ENCODE peak calls at places on chromosomes 2 and 18, in six cellular contexts. A is CD8-positive, alpha-beta T cell; C is SHP77; U is HT1080; F is GM12865; N is epithelial cell of esophagus. V is an unnamed sample.

GRCh38 chr18:13403786-13404549 is 185.4 kb downstream of the LDLRAD4 start:
- DNase-seq in A (no peak), C (no peak), U (no peak), F (no peak), N (no peak), V (no peak)

GRCh38 chr2:201879986-201880385 is 73.6 kb downstream of the CDK15 start:
- DNase-seq in A (no peak), C (no peak), U (peak), F (no peak), N (no peak), V (no peak)

GRCh38 chr2:133862400-133862977 is 294.2 kb upstream of the NCKAP5 start:
- DNase-seq in A (no peak), C (no peak), U (peak), F (no peak), N (no peak), V (no peak)

GRCh38 chr2:238119756-238120462 is 18.6 kb upstream of the KLHL30 start:
- DNase-seq in A (no peak), C (no peak), U (no peak), F (peak), N (no peak), V (no peak)

GRCh38 chr2:197576631-197577030 is 60.8 kb downstream of the MOB4 start:
- DNase-seq in A (no peak), C (no peak), U (no peak), F (no peak), N (peak), V (no peak)

GRCh38 chr18:48932822-48933510 is 17.8 kb downstream of the SMAD7 start:
- DNase-seq in A (no peak), C (no peak), U (no peak), F (peak), N (no peak), V (no peak)

GRCh38 chr2:240335061-240335460 is 100.4 kb upstream of the GPC1 start:
- DNase-seq in A (no peak), C (no peak), U (no peak), F (no peak), N (no peak), V (no peak)

GRCh38 chr2:178246696-178247095 is 52.4 kb downstream of the OSBPL6 start:
- DNase-seq in A (no peak), C (no peak), U (no peak), F (no peak), N (no peak), V (no peak)

GRCh38 chr18:22543764-22544163 is 126.0 kb upstream of the CTAGE1 start:
- DNase-seq in A (no peak), C (no peak), U (no peak), F (no peak), N (peak), V (no peak)

GRCh38 chr2:202965810-202966454 is 48.7 kb upstream of the NBEAL1 start:
- DNase-seq in A (no peak), C (peak), U (peak), F (peak), N (peak), V (peak)

GRCh38 chr2:143473206-143473605 is 344.0 kb downstream of the ARHGAP15 start:
- DNase-seq in A (no peak), C (no peak), U (peak), F (no peak), N (peak), V (no peak)

GRCh38 chr2:192203876-192204275 is 9.1 kb upstream of the TMEFF2 start:
- DNase-seq in A (no peak), C (no peak), U (no peak), F (no peak), N (no peak), V (no peak)

GRCh38 chr2:43455735-43456642 is 139.8 kb downstream of the THADA start:
- DNase-seq in A (no peak), C (no peak), U (peak), F (peak), N (no peak), V (no peak)

GRCh38 chr2:102618452-102619413 is 620 bp upstream of the SLC9A2 start:
- DNase-seq in A (no peak), C (no peak), U (no peak), F (peak), N (no peak), V (no peak)

GRCh38 chr2:199302851-199303250 is 154.9 kb downstream of the SATB2 start:
- DNase-seq in A (no peak), C (no peak), U (no peak), F (no peak), N (no peak), V (no peak)

GRCh38 chr2:46198164-46198883 is 98.9 kb upstream of the EPAS1 start:
- DNase-seq in A (no peak), C (no peak), U (no peak), F (no peak), N (peak), V (no peak)

GRCh38 chr18:73646772-73647171 is 500.9 kb downstream of the FBXO15 start:
- DNase-seq in A (no peak), C (no peak), U (peak), F (no peak), N (peak), V (no peak)

GRCh38 chr2:5123597-5124196 is 568.5 kb upstream of the SOX11 start:
- DNase-seq in A (no peak), C (no peak), U (no peak), F (no peak), N (peak), V (no peak)

GRCh38 chr2:105803337-105803736 is 58.6 kb downstream of the NCK2 start:
- DNase-seq in A (no peak), C (no peak), U (no peak), F (peak), N (peak), V (no peak)

GRCh38 chr2:239499989-239500914 is 99.4 kb upstream of the HDAC4 start:
- DNase-seq in A (no peak), C (no peak), U (no peak), F (no peak), N (no peak), V (no peak)

GRCh38 chr18:32771169-32771751 is 1.6 kb downstream of the KLHL14 start:
- DNase-seq in A (no peak), C (no peak), U (no peak), F (no peak), N (peak), V (no peak)

GRCh38 chr18:34315953-34316352 is 91.2 kb upstream of the NOL4 start:
- DNase-seq in A (no peak), C (no peak), U (no peak), F (no peak), N (no peak), V (no peak)

GRCh38 chr2:191552036-191552435 is 125.9 kb upstream of the NABP1 start:
- DNase-seq in A (no peak), C (no peak), U (no peak), F (no peak), N (peak), V (no peak)

GRCh38 chr2:1499033-1499795 is 86.0 kb downstream of the TPO start:
- DNase-seq in A (no peak), C (no peak), U (no peak), F (no peak), N (no peak), V (no peak)

GRCh38 chr2:233492738-233493137 is 73.8 kb downstream of the USP40 start:
- DNase-seq in A (no peak), C (no peak), U (no peak), F (no peak), N (peak), V (no peak)

GRCh38 chr18:55346961-55347740 is 240.8 kb downstream of the TCF4 start:
- DNase-seq in A (no peak), C (no peak), U (no peak), F (no peak), N (no peak), V (no peak)